ENCODE peak calls at places on chromosomes 3 and 15, in six cellular contexts. G is T-helper 17 cell; I is activated T-helper 1 cell treated with anti-CD3 and anti-CD28 coated beads, Interleukin-12 subunit alpha, Interleukin-12 subunit beta, Interleukin-2, Interleukin-4 antibody, amounts not matched to agents 30 ng/mL and 10 ng/mL and 1 ng/mL, durations not matched to agents 14 hours and 24 hours and 36 hours; B is left ventricle myocardium superior; P is activated B cell treated with CpG ODN at 0.5 μM for 24 hours; X is NCI-H2171. M is an unnamed sample.

GRCh38 chr3:66138336-66139234 is 82.2 kb upstream of the SLC25A26 start:
- DNase-seq in G (no peak), I (no peak), B (peak), P (no peak), X (no peak), M (no peak)

GRCh38 chr3:13520326-13520880 is 28.5 kb upstream of the FBLN2 start:
- DNase-seq in G (no peak), I (no peak), B (no peak), P (no peak), X (no peak), M (no peak)

GRCh38 chr3:151604941-151605340 is 128.8 kb upstream of the AADACL2 start:
- DNase-seq in G (no peak), I (no peak), B (no peak), P (no peak), X (no peak), M (no peak)

GRCh38 chr3:182544542-182544941 is 248.8 kb upstream of the ATP11B start:
- DNase-seq in G (no peak), I (no peak), B (no peak), P (no peak), X (no peak), M (no peak)

GRCh38 chr3:73848173-73848751 is 223.5 kb upstream of the PDZRN3 start:
- DNase-seq in G (no peak), I (no peak), B (no peak), P (no peak), X (no peak), M (no peak)

GRCh38 chr15:90959028-90959595 is 4.4 kb downstream of the RCCD1 start:
- DNase-seq in G (no peak), I (no peak), B (no peak), P (no peak), X (no peak), M (no peak)

GRCh38 chr3:48459773-48460516 is 13.4 kb downstream of the ATRIP start:
- DNase-seq in G (no peak), I (no peak), B (no peak), P (no peak), X (no peak), M (peak)

GRCh38 chr3:124700880-124701684 is 29.2 kb upstream of the UMPS start:
- DNase-seq in G (no peak), I (no peak), B (no peak), P (no peak), X (no peak), M (no peak)